ENCODE peak calls at places on chromosome 2, in five cellular contexts. Z is HCT116, W is Panc1, P is K562, X is GM12878. G is an unnamed sample.

GRCh38 chr2:111225871-111226270 is 105.2 kb downstream of the BCL2L11 start:
- DNase-seq in Z (no peak), W (no peak), P (no peak), X (no peak), G (no peak)

GRCh38 chr2:145277922-145278321 is 758.0 kb upstream of the ZEB2 start:
- DNase-seq in Z (no peak), W (no peak), P (no peak), X (no peak), G (no peak)

GRCh38 chr2:98717625-98718024 is 13.3 kb downstream of the MGAT4A start:
- DNase-seq in Z (no peak), W (no peak), P (no peak), X (no peak), G (no peak)

GRCh38 chr2:86213056-86213455 is 13.8 kb downstream of the MRPL35 start:
- DNase-seq in Z (no peak), W (no peak), P (no peak), X (no peak), G (no peak)

GRCh38 chr2:85326946-85327756 is 638 bp downstream of the TGOLN2 start:
- DNase-seq in Z (no peak), W (no peak), P (peak), X (no peak), G (peak)

GRCh38 chr2:120352701-120353590 is 7.0 kb downstream of the INHBB start:
- DNase-seq in Z (no peak), W (no peak), P (no peak), X (no peak), G (no peak)

GRCh38 chr2:180000434-180000833 is 6.7 kb downstream of the CWC22 start:
- DNase-seq in Z (no peak), W (no peak), P (no peak), X (no peak), G (no peak)

GRCh38 chr2:37798315-37799005 is 126.6 kb upstream of the RMDN2 start:
- DNase-seq in Z (no peak), W (no peak), P (no peak), X (peak), G (no peak)

GRCh38 chr2:27303093-27304025 is 4.9 kb downstream of the UCN start:
- DNase-seq in Z (peak), W (no peak), P (peak), X (no peak), G (peak)

GRCh38 chr2:45435316-45435715 is 175.8 kb downstream of the SRBD1 start:
- DNase-seq in Z (no peak), W (no peak), P (peak), X (no peak), G (no peak)

GRCh38 chr2:72915907-72916742 is 1.2 kb upstream of the EMX1 start:
- DNase-seq in Z (no peak), W (no peak), P (peak), X (no peak), G (peak)

GRCh38 chr2:178891265-178891958 is 84.2 kb upstream of the TTN start:
- DNase-seq in Z (peak), W (no peak), P (peak), X (peak), G (peak)

GRCh38 chr2:35168351-35168750 is 1187.2 kb upstream of the CRIM1 start:
- DNase-seq in Z (no peak), W (no peak), P (no peak), X (no peak), G (peak)

GRCh38 chr2:45469314-45470099 is 141.6 kb downstream of the SRBD1 start:
- DNase-seq in Z (no peak), W (no peak), P (no peak), X (no peak), G (no peak)

GRCh38 chr2:238453842-238454241 is 27.1 kb downstream of the ASB1 start:
- DNase-seq in Z (no peak), W (no peak), P (no peak), X (no peak), G (no peak)

GRCh38 chr2:135974036-135974435 is 11.4 kb downstream of the DARS1 start:
- DNase-seq in Z (no peak), W (no peak), P (no peak), X (no peak), G (no peak)

DNA sequence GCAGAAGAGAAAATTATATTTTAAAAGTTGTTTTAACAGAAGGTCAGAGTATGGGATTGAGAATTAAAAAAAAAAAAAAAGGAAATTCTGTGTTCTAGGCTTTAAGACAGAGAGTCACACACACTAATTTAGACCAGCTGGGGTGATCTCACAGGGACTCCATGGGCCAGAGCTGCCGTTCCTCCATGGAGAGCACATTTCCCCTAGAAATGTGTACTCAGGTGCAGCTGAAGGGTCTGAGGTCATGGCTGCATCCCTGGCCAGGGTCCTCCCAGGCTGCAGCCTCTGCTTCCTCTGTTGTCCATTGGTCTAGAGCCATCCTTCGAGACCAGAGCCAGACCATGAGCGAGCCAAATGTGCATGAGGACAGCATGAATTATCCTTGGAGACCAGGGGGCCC is 190.1 kb upstream of the TNP1 start:
- DNase-seq in Z (no peak), W (no peak), P (no peak), X (no peak), G (no peak)
- TF ChIP-seq REST in Z (no peak), W (no peak), P (no peak), X (no peak), G (no peak)

DNA sequence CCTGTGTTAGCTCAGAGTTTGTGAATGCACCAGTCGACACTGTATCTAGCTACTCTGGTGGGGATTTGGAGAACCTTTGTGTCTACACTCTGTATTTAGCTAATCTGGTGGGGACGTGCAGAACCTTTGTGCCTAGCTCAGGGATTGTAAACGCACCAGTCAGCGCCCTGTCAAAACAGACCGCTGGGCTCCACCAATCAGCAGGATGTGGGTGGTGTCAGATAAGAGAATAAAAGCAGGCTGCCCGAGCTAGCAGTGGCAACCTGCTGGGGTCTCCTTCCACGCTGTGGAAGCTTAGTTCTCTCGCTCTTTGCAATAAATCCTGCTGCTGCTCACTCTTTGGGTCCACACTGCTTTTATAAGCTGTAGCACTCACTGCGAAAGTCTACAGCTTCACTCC is 324.2 kb downstream of the RAD51AP2 start:
- DNase-seq in Z (no peak), W (no peak), P (no peak), X (no peak), G (no peak)
- TF ChIP-seq REST in Z (no peak), W (no peak), P (no peak), X (no peak), G (no peak)

DNA sequence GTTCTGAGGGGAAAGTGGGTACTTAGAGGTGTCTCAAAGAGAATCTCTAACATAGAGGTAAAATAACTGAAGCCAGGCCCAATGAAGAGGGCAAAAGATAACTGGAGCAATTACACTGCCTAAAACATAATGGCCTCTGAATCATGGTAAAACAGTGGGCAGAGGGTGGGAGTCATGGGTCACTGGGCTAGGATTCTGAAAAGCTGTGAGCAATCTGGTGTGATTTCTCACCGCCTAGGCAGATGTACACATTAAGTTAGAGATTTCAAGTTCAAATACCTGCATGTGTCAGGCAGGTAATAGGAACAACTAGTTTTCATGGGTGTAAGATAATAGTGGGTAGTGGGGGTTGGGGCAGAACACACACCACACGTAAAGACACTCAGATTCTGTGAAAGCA is 45.6 kb downstream of the INSIG2 start:
- DNase-seq in Z (no peak), W (no peak), P (no peak), X (no peak), G (no peak)
- TF ChIP-seq REST in Z (no peak), W (no peak), P (no peak), X (no peak), G (no peak)

DNA sequence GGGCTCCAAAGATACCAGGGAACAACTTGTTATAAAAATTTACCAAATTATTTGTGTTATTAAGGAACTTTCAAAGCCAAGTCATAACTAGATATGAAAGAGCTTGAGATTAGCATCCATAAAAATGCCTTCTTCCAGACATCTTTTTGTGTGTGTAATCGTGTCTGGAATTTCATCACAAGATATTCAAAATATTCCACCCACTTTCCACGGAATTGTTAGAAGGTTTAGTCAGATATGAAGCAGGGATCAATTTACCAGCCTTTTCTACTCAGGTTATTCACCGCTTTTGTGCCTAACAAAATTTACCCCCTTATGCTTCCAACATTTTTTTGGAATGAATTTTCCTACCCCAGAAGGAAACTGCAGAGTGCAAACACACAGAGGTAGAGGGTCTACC is 130.2 kb upstream of the ACVR2A start:
- DNase-seq in Z (no peak), W (no peak), P (no peak), X (no peak), G (no peak)
- TF ChIP-seq REST in Z (no peak), W (no peak), P (no peak), X (no peak), G (no peak)

GRCh38 chr2:172293952-172294351 is 133.4 kb upstream of the ITGA6 start:
- DNase-seq in Z (no peak), W (no peak), P (no peak), X (no peak), G (no peak)
- TF ChIP-seq REST in Z (no peak), W (no peak), P (no peak), X (no peak), G (no peak)

GRCh38 chr2:68441179-68441993 is 25.7 kb downstream of the FBXO48 start:
- DNase-seq in Z (peak), W (peak), P (peak), X (peak), G (peak)
- TF ChIP-seq REST in Z (no peak), W (no peak), P (no peak), X (no peak), G (no peak)

GRCh38 chr2:43134571-43134889 is 91.9 kb downstream of the ZFP36L2 start:
- DNase-seq in Z (no peak), W (no peak), P (no peak), X (no peak), G (no peak)

GRCh38 chr2:43138441-43138840 is 88.0 kb downstream of the ZFP36L2 start:
- DNase-seq in Z (no peak), W (no peak), P (no peak), X (no peak), G (no peak)

GRCh38 chr2:43136011-43136799 is 90.2 kb downstream of the ZFP36L2 start:
- DNase-seq in Z (no peak), W (no peak), P (no peak), X (no peak), G (no peak)

GRCh38 chr2:43135583-43135982 is 90.8 kb downstream of the ZFP36L2 start:
- DNase-seq in Z (no peak), W (no peak), P (no peak), X (no peak), G (no peak)

GRCh38 chr2:43136862-43137261 is 89.5 kb downstream of the ZFP36L2 start:
- DNase-seq in Z (no peak), W (no peak), P (no peak), X (no peak), G (no peak)
- TF ChIP-seq REST in Z (no peak), W (no peak), P (no peak), X (no peak), G (no peak)

GRCh38 chr2:224655006-224655537 is 61.1 kb downstream of the CCDC195 start:
- DNase-seq in Z (no peak), W (no peak), P (no peak), X (no peak), G (no peak)

GRCh38 chr2:224658776-224659175 is 57.4 kb downstream of the CCDC195 start:
- DNase-seq in Z (no peak), W (no peak), P (no peak), X (no peak), G (no peak)

GRCh38 chr2:224659726-224660125 is 56.4 kb downstream of the CCDC195 start:
- DNase-seq in Z (no peak), W (no peak), P (no peak), X (no peak), G (no peak)

GRCh38 chr2:224657349-224657748 is 58.8 kb downstream of the CCDC195 start:
- DNase-seq in Z (no peak), W (no peak), P (no peak), X (no peak), G (no peak)
- TF ChIP-seq REST in Z (no peak), W (no peak), P (no peak), X (no peak), G (no peak)

GRCh38 chr2:159653962-159654361 is 37.6 kb upstream of the BAZ2B start:
- DNase-seq in Z (no peak), W (no peak), P (no peak), X (no peak), G (no peak)

GRCh38 chr2:159661286-159661685 is 44.9 kb upstream of the BAZ2B start:
- DNase-seq in Z (no peak), W (no peak), P (no peak), X (no peak), G (no peak)

GRCh38 chr2:159658887-159659437 is 42.6 kb upstream of the BAZ2B start:
- DNase-seq in Z (no peak), W (no peak), P (no peak), X (no peak), G (no peak)

GRCh38 chr2:159659474-159659873 is 43.1 kb upstream of the BAZ2B start:
- DNase-seq in Z (no peak), W (no peak), P (no peak), X (no peak), G (no peak)
- TF ChIP-seq REST in Z (no peak), W (no peak), P (no peak), X (no peak), G (no peak)

GRCh38 chr2:32424739-32425138 is 67.9 kb downstream of the BIRC6 start:
- DNase-seq in Z (no peak), W (no peak), P (no peak), X (no peak), G (no peak)

GRCh38 chr2:32423536-32423935 is 66.7 kb downstream of the BIRC6 start:
- DNase-seq in Z (no peak), W (no peak), P (no peak), X (no peak), G (no peak)

GRCh38 chr2:32422133-32422532 is 65.3 kb downstream of the BIRC6 start:
- DNase-seq in Z (no peak), W (no peak), P (no peak), X (no peak), G (no peak)

GRCh38 chr2:32427672-32428622 is 71.1 kb downstream of the BIRC6 start:
- DNase-seq in Z (no peak), W (no peak), P (no peak), X (no peak), G (no peak)

GRCh38 chr2:32425719-32426141 is 68.9 kb downstream of the BIRC6 start:
- DNase-seq in Z (no peak), W (no peak), P (no peak), X (no peak), G (peak)
- TF ChIP-seq REST in Z (no peak), W (no peak), P (no peak), X (no peak), G (no peak)

G was measured in GM23338.